ENCODE peak calls at places on chromosomes 11 and 22, in six cellular contexts. One of them, this sample, is unnamed.

GRCh38 chr11:11312738-11313137 is 40.3 kb downstream of the CSNK2A3 start:
- DNase-seq in anterior cingulate cortex: no peak
- DNase-seq in activated naive CD8-positive, alpha-beta T cell treated with anti-CD3 and anti-CD28 coated beads for 36 hours: no peak
- DNase-seq in endothelial cell: no peak
- DNase-seq in NCI-H187 treated with DMSO at 0.1 percent for 48 hours: no peak
- DNase-seq in occipital lobe: no peak
- DNase-seq in this sample: no peak

GRCh38 chr11:23732026-23732425 is 764.8 kb upstream of the LUZP2 start:
- DNase-seq in activated naive CD8-positive, alpha-beta T cell treated with anti-CD3 and anti-CD28 coated beads for 36 hours: no peak
- DNase-seq in anterior cingulate cortex: no peak
- DNase-seq in endothelial cell: no peak
- DNase-seq in occipital lobe: no peak
- DNase-seq in NCI-H187 treated with DMSO at 0.1 percent for 48 hours: no peak
- DNase-seq in this sample: peak; percentile 43

GRCh38 chr11:62680825-62681240 is 2.0 kb upstream of the UBXN1 start:
- DNase-seq in anterior cingulate cortex: no peak
- DNase-seq in endothelial cell: peak; percentile 37
- DNase-seq in occipital lobe: no peak
- DNase-seq in activated naive CD8-positive, alpha-beta T cell treated with anti-CD3 and anti-CD28 coated beads for 36 hours: peak; percentile 38
- DNase-seq in NCI-H187 treated with DMSO at 0.1 percent for 48 hours: no peak
- DNase-seq in this sample: peak; percentile 68

GRCh38 chr11:77392842-77393241 is 81.1 kb downstream of the PAK1 start:
- DNase-seq in activated naive CD8-positive, alpha-beta T cell treated with anti-CD3 and anti-CD28 coated beads for 36 hours: no peak
- DNase-seq in endothelial cell: no peak
- DNase-seq in occipital lobe: no peak
- DNase-seq in anterior cingulate cortex: no peak
- DNase-seq in NCI-H187 treated with DMSO at 0.1 percent for 48 hours: no peak
- DNase-seq in this sample: no peak

GRCh38 chr11:123428221-123428631 is 1.8 kb upstream of the GRAMD1B start:
- DNase-seq in endothelial cell: no peak
- DNase-seq in anterior cingulate cortex: no peak
- DNase-seq in NCI-H187 treated with DMSO at 0.1 percent for 48 hours: no peak
- DNase-seq in activated naive CD8-positive, alpha-beta T cell treated with anti-CD3 and anti-CD28 coated beads for 36 hours: no peak
- DNase-seq in occipital lobe: no peak
- DNase-seq in this sample: no peak

GRCh38 chr11:2465201-2466068 is 20.6 kb downstream of the KCNQ1 start:
- DNase-seq in activated naive CD8-positive, alpha-beta T cell treated with anti-CD3 and anti-CD28 coated beads for 36 hours: no peak
- DNase-seq in occipital lobe: no peak
- DNase-seq in NCI-H187 treated with DMSO at 0.1 percent for 48 hours: no peak
- DNase-seq in anterior cingulate cortex: no peak
- DNase-seq in endothelial cell: no peak
- DNase-seq in this sample: peak; percentile 49

GRCh38 chr11:67352546-67353316 is 615 bp downstream of the POLD4 start:
- DNase-seq in anterior cingulate cortex: no peak
- DNase-seq in activated naive CD8-positive, alpha-beta T cell treated with anti-CD3 and anti-CD28 coated beads for 36 hours: no peak
- DNase-seq in occipital lobe: no peak
- DNase-seq in NCI-H187 treated with DMSO at 0.1 percent for 48 hours: no peak
- DNase-seq in endothelial cell: no peak
- DNase-seq in this sample: peak; percentile 76

GRCh38 chr22:25172153-25172552 is 27.5 kb upstream of the CRYBB3 start:
- DNase-seq in NCI-H187 treated with DMSO at 0.1 percent for 48 hours: no peak
- DNase-seq in occipital lobe: no peak
- DNase-seq in endothelial cell: no peak
- DNase-seq in activated naive CD8-positive, alpha-beta T cell treated with anti-CD3 and anti-CD28 coated beads for 36 hours: peak; percentile 22
- DNase-seq in anterior cingulate cortex: no peak
- DNase-seq in this sample: no peak

GRCh38 chr11:131195801-131196517 is 174.5 kb upstream of the NTM start:
- DNase-seq in occipital lobe: peak; percentile 46
- DNase-seq in endothelial cell: no peak
- DNase-seq in NCI-H187 treated with DMSO at 0.1 percent for 48 hours: no peak
- DNase-seq in activated naive CD8-positive, alpha-beta T cell treated with anti-CD3 and anti-CD28 coated beads for 36 hours: no peak
- DNase-seq in anterior cingulate cortex: peak; percentile 18
- DNase-seq in this sample: no peak

GRCh38 chr11:84022221-84022620 is 736.1 kb upstream of the CCDC90B start:
- DNase-seq in occipital lobe: peak; percentile 9
- DNase-seq in anterior cingulate cortex: peak; percentile 26
- DNase-seq in NCI-H187 treated with DMSO at 0.1 percent for 48 hours: no peak
- DNase-seq in activated naive CD8-positive, alpha-beta T cell treated with anti-CD3 and anti-CD28 coated beads for 36 hours: no peak
- DNase-seq in endothelial cell: no peak
- DNase-seq in this sample: no peak